ENCODE peak calls at places on chromosomes 16 and 17, in seven cellular contexts. Y is nephron progenitor cell, V is progenitor cell of endocrine pancreas, Z is astrocyte of the cerebellum, M is Calu3, B is PC-3, P is ovary. I is an unnamed sample.
A peak's percentile ranks its signal among the peaks of the same experiment; 100 is the strongest.

GRCh38 chr17:35244345-35245195 is 1.7 kb downstream of the SLFN5 start:
- DNase-seq in Y (peak; percentile 18), V (no peak), Z (no peak), M (peak; percentile 82), B (peak; percentile 73), P (peak; percentile 33), I (peak; percentile 94)

GRCh38 chr16:83728518-83728917 is 79.3 kb upstream of the HSBP1 start:
- DNase-seq in Y (no peak), V (no peak), Z (no peak), M (no peak), B (no peak), P (no peak), I (no peak)

GRCh38 chr17:78029697-78030096 is 71.2 kb downstream of the TNRC6C start:
- DNase-seq in Y (no peak), V (no peak), Z (no peak), M (no peak), B (no peak), P (no peak), I (no peak)

GRCh38 chr17:28610372-28610771 is 3.6 kb downstream of the RSKR start:
- DNase-seq in Y (no peak), V (no peak), Z (no peak), M (no peak), B (no peak), P (no peak), I (no peak)

GRCh38 chr17:81354944-81355327 is 40.3 kb upstream of the BAHCC1 start:
- DNase-seq in Y (no peak), V (no peak), Z (no peak), M (no peak), B (no peak), P (no peak), I (no peak)

GRCh38 chr17:1872254-1872653 is 42.4 kb downstream of the RPA1 start:
- DNase-seq in Y (no peak), V (no peak), Z (no peak), M (no peak), B (no peak), P (no peak), I (no peak)

GRCh38 chr17:61338874-61339478 is 60.7 kb upstream of the TBX2 start:
- DNase-seq in Y (no peak), V (no peak), Z (no peak), M (no peak), B (no peak), P (no peak), I (no peak)

GRCh38 chr16:1494129-1494640 is 1.0 kb downstream of the TELO2 start:
- DNase-seq in Y (peak; percentile 44), V (no peak), Z (peak; percentile 22), M (no peak), B (peak; percentile 60), P (peak; percentile 43), I (peak; percentile 80)

GRCh38 chr17:46884552-46884951 is 33.2 kb downstream of the WNT9B start:
- DNase-seq in Y (no peak), V (no peak), Z (no peak), M (no peak), B (no peak), P (no peak), I (no peak)

GRCh38 chr17:40110026-40110425 is 9.6 kb upstream of the NR1D1 start:
- DNase-seq in Y (no peak), V (no peak), Z (no peak), M (no peak), B (no peak), P (no peak), I (no peak)

GRCh38 chr16:11679941-11680911 is 12.0 kb downstream of the SNN start:
- DNase-seq in Y (no peak), V (no peak), Z (no peak), M (no peak), B (no peak), P (no peak), I (no peak)

GRCh38 chr17:41810659-41811548 is 845 bp downstream of the P3H4 start:
- DNase-seq in Y (peak; percentile 55), V (no peak), Z (no peak), M (no peak), B (no peak), P (peak; percentile 33), I (no peak)

GRCh38 chr17:44602390-44602789 is 45.1 kb downstream of the FZD2 start:
- DNase-seq in Y (no peak), V (no peak), Z (no peak), M (peak; percentile 41), B (no peak), P (no peak), I (no peak)

GRCh38 chr17:55607736-55608341 is 96.6 kb upstream of the SMIM36 start:
- DNase-seq in Y (no peak), V (no peak), Z (peak; percentile 3), M (peak; percentile 37), B (peak; percentile 97), P (peak; percentile 97), I (no peak)

GRCh38 chr17:27995554-27995953 is 46.9 kb upstream of the NLK start:
- DNase-seq in Y (no peak), V (no peak), Z (no peak), M (no peak), B (no peak), P (no peak), I (peak; percentile 2)

GRCh38 chr17:65794572-65794971 is 233.1 kb upstream of the AXIN2 start:
- DNase-seq in Y (peak; percentile 11), V (no peak), Z (no peak), M (peak; percentile 34), B (peak; percentile 82), P (no peak), I (peak; percentile 11)

GRCh38 chr17:50283246-50283645 is 9.0 kb downstream of the TMEM92 start:
- DNase-seq in Y (no peak), V (no peak), Z (no peak), M (no peak), B (no peak), P (no peak), I (no peak)

GRCh38 chr16:1296688-1297412 is 12.6 kb upstream of the UBE2I start:
- DNase-seq in Y (no peak), V (no peak), Z (no peak), M (peak; percentile 82), B (peak; percentile 92), P (no peak), I (peak; percentile 34)

GRCh38 chr17:66576473-66576872 is 258.4 kb upstream of the CACNG5 start:
- DNase-seq in Y (no peak), V (no peak), Z (no peak), M (no peak), B (no peak), P (no peak), I (no peak)

GRCh38 chr17:8875957-8876356 is 8.5 kb upstream of the PIK3R6 start:
- DNase-seq in Y (no peak), V (no peak), Z (no peak), M (no peak), B (no peak), P (no peak), I (peak; percentile 63)

DNA sequence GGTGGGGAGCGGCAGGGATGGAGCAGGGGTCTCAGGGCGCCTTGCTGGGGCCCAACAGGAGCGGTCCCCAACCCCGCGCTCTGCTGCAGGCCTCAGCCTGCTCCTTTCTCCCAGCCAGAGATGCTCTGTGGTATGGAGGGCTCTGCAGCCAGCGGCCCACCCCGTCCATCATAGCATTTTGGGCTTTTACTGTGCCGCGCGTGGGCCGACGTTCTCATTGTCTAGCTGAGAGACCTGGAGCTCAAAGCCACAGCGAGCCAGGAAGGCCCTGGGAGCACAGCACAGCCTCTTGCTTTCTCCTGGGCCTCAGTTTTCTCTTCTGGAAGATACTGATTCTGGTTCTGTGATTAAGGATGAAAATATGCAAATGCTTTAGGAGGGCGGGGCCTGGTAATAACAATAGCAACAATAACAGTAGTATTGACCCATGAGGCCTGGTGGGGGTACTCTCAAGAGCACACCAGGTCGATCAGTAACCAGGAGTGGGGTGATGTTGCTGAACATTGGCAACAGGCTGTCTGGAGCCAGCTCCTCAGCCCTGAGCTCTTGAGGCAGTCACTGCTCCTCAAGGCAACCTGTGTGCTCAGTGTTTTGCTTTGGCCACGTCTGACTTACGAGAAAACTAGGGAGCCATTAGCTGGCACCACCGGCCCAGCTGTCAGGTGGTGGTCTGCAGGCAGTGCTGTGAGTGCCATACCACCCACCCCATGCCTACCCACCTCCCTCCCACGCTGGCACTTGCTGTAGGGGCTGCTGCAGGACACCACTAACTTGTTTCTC is 1.1 kb upstream of the RASD1 start:
- DNase-seq in Y (no peak), V (no peak), Z (no peak), M (no peak), B (no peak), P (no peak), I (no peak)
- TF ChIP-seq CTCF in Y (no peak), V (no peak), Z (no peak), M (no peak), B (peak; percentile 34), P (no peak), I (no peak)

GRCh38 chr16:57828272-57829161 is 26.2 kb upstream of the KIFC3 start:
- DNase-seq in Y (no peak), V (no peak), Z (no peak), M (no peak), B (no peak), P (no peak), I (no peak)
- TF ChIP-seq CTCF in Y (no peak), V (peak; percentile 37), Z (peak; percentile 19), M (no peak), B (no peak), P (no peak), I (no peak)

DNA sequence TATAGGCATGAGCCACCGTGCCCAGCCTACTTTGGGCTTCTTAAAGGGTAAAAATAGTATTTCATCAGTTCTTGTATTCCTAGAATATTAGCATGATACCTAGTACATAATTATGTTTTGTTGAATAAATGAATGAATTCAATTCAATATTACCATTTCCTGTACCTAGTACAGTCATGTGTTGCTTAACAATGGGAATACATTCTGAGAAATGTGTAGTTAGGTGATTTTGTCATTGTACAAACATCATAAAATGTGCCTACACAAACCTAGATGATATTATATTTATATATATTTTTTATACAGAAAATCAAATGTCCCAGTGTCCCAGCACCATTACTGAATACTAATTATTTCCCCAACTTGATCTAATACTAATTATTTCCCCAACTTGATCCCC is 85.6 kb upstream of the HAS3 start:
- DNase-seq in Y (no peak), V (no peak), Z (no peak), M (no peak), B (peak; percentile 76), P (no peak), I (no peak)
- TF ChIP-seq CTCF in Y (no peak), V (no peak), Z (no peak), M (no peak), B (no peak), P (no peak), I (no peak)

GRCh38 chr16:85911531-85911930 is 12.6 kb downstream of the IRF8 start:
- DNase-seq in Y (no peak), V (no peak), Z (no peak), M (no peak), B (no peak), P (no peak), I (no peak)
- TF ChIP-seq CTCF in Y (no peak), V (no peak), Z (no peak), M (no peak), B (no peak), P (no peak), I (no peak)

I was measured in AG10803.